ENCODE peak calls at places on chromosome 19, in five cellular contexts. E is H1, V is H9, W is mesenchymal stem cell, H is trophoblast cell. D is an unnamed sample. For H3K27me3, the result is how much of the 10 kb centered on the place peaks cover.

GRCh38 chr19:3691372-3691716 is 8.9 kb downstream of the PIP5K1C start:
- DNase-seq in W (no peak), H (no peak), V (no peak), E (no peak), D (no peak)

GRCh38 chr19:6221220-6221877 is 58.4 kb downstream of the MLLT1 start:
- DNase-seq in E (no peak), H (no peak), W (no peak), V (no peak), D (no peak)

GRCh38 chr19:47406711-47407416 is 12.5 kb downstream of the MEIS3 start:
- DNase-seq in W (no peak), H (peak), V (peak), E (peak), D (peak)

GRCh38 chr19:42191855-42192254 is 25.6 kb downstream of the DEDD2 start:
- DNase-seq in H (peak), V (no peak), W (peak), E (no peak), D (no peak)

GRCh38 chr19:19775891-19776205 is 42.9 kb upstream of the ZNF14 start:
- DNase-seq in E (no peak), V (no peak), W (no peak), H (no peak), D (no peak)

GRCh38 chr19:6343462-6343861 is 10.1 kb upstream of the ACER1 start:
- DNase-seq in E (no peak), V (no peak), H (no peak), W (no peak), D (no peak)

GRCh38 chr19:33624586-33625153 is 2.9 kb downstream of the CHST8 start:
- DNase-seq in W (no peak), V (no peak), H (no peak), E (no peak), D (no peak)

GRCh38 chr19:18387395-18387794 is 1.4 kb downstream of the GDF15 start:
- DNase-seq in H (no peak), E (no peak), V (no peak), W (peak), D (no peak)

GRCh38 chr19:51329411-51329810 is 12.5 kb downstream of the VSIG10L start:
- DNase-seq in V (no peak), W (no peak), E (no peak), H (no peak), D (no peak)

GRCh38 chr19:48403606-48404005 is 10.1 kb downstream of the GRIN2D start:
- DNase-seq in H (peak), W (peak), V (peak), E (peak), D (no peak)

GRCh38 chr19:15788594-15789270 is 1.3 kb downstream of the OR10H5 start:
- DNase-seq in E (no peak), V (no peak), H (no peak), W (no peak), D (no peak)

GRCh38 chr19:9865732-9866627 is 30.9 kb downstream of the PIN1 start:
- DNase-seq in W (no peak), H (no peak), E (no peak), V (no peak), D (no peak)

GRCh38 chr19:36605101-36605838 is at the start of gene ZNF382:
- DNase-seq in W (peak), H (peak), V (peak), E (peak), D (peak)

GRCh38 chr19:16442386-16443276 is 29.1 kb downstream of the EPS15L1 start:
- DNase-seq in W (no peak), E (no peak), V (no peak), H (no peak), D (no peak)

GRCh38 chr19:18254546-18255500 is 19.4 kb downstream of the IQCN start:
- DNase-seq in V (peak), W (no peak), E (peak), H (peak), D (no peak)

GRCh38 chr19:2552859-2553258 is 76.9 kb downstream of the GADD45B start:
- DNase-seq in E (no peak), H (peak), V (no peak), W (peak), D (no peak)

GRCh38 chr19:12995596-12996541 is 594 bp downstream of the NFIX start:
- DNase-seq in W (peak), E (no peak), H (no peak), V (no peak), D (no peak)

GRCh38 chr19:56258272-56258671 is 14.3 kb upstream of the EDDM13 start:
- DNase-seq in V (no peak), W (no peak), E (no peak), H (no peak), D (no peak)

GRCh38 chr19:34241513-34242337 is 12.6 kb upstream of the GARRE1 start:
- DNase-seq in V (peak), H (peak), E (peak), W (no peak), D (no peak)

GRCh38 chr19:34220472-34221063 is 33.8 kb upstream of the GARRE1 start:
- DNase-seq in H (peak), E (peak), V (peak), W (peak), D (peak)

GRCh38 chr19:38284422-38284821 is 19.6 kb upstream of the C19orf33 start:
- DNase-seq in E (no peak), W (no peak), V (no peak), H (no peak), D (no peak)

GRCh38 chr19:6536138-6536671 is 5.4 kb downstream of the TNFSF9 start:
- DNase-seq in H (peak), E (peak), V (peak), W (peak), D (no peak)

GRCh38 chr19:42246143-42246868 is 3.9 kb upstream of the GSK3A start:
- DNase-seq in W (peak), E (peak), H (peak), V (peak), D (no peak)

GRCh38 chr19:41871573-41872383 is 5.3 kb upstream of the CD79A start:
- DNase-seq in E (no peak), V (no peak), H (no peak), W (peak), D (no peak)

GRCh38 chr19:50003254-50003788 is 21.9 kb downstream of the VRK3 start:
- DNase-seq in V (no peak), W (no peak), H (no peak), E (no peak), D (no peak)

GRCh38 chr19:50007170-50007569 is 18.0 kb downstream of the VRK3 start:
- DNase-seq in V (no peak), W (no peak), E (no peak), H (no peak), D (no peak)

GRCh38 chr19:50007947-50008346 is 17.2 kb downstream of the VRK3 start:
- DNase-seq in W (no peak), H (no peak), E (no peak), V (no peak), D (no peak)

GRCh38 chr19:50003810-50004419 is 21.3 kb downstream of the VRK3 start:
- DNase-seq in V (no peak), E (no peak), W (peak), H (peak), D (no peak)

DNA sequence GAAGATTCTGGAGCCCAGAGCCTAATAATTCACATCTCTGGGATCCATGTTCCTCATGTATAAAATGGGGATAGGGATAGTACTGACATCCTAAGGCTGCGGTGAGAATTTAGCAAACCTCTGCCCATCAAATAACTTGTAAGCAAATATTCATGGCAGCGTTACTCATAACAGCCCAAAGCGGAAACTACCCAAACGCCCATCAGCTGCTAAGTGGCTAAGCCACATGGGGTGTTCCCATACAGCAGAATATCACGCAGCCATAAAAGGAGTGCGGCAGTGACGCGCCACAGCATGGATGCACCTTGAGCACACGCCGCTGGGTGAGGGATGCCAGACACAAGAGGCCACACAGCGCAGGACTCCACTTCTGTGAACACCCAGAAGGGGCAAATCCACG is 19.7 kb downstream of the VRK3 start:
- DNase-seq in H (no peak), W (no peak), E (no peak), V (no peak), D (no peak)
- H2AK5ac ChIP-seq in H (no peak), W (no peak), E (no peak), V (no peak), D (no peak)

GRCh38 chr19:11013771-11014170 is 52.9 kb downstream of the SMARCA4 start:
- DNase-seq in V (no peak), W (no peak), H (no peak), E (no peak), D (no peak)

GRCh38 chr19:11012507-11012906 is 51.7 kb downstream of the SMARCA4 start:
- DNase-seq in E (no peak), W (no peak), V (no peak), H (no peak), D (no peak)

GRCh38 chr19:11017275-11018035 is 56.6 kb downstream of the SMARCA4 start:
- DNase-seq in H (peak), V (no peak), W (no peak), E (no peak), D (no peak)

GRCh38 chr19:11016591-11016990 is 55.8 kb downstream of the SMARCA4 start:
- DNase-seq in H (no peak), E (no peak), V (no peak), W (no peak), D (no peak)

GRCh38 chr19:11014403-11014911 is 53.6 kb downstream of the SMARCA4 start:
- DNase-seq in V (peak), H (no peak), W (no peak), E (no peak), D (no peak)
- H2BK12ac ChIP-seq in V (no peak), H (no peak), W (no peak), E (no peak), D (no peak)

GRCh38 chr19:31308781-31309180 is 40.5 kb downstream of the TSHZ3 start:
- DNase-seq in W (no peak), V (no peak), H (no peak), E (no peak), D (no peak)
- H3K27me3 ChIP-seq in W (under half), V (under half), H (under half), E (under half), D (under half)

DNA sequence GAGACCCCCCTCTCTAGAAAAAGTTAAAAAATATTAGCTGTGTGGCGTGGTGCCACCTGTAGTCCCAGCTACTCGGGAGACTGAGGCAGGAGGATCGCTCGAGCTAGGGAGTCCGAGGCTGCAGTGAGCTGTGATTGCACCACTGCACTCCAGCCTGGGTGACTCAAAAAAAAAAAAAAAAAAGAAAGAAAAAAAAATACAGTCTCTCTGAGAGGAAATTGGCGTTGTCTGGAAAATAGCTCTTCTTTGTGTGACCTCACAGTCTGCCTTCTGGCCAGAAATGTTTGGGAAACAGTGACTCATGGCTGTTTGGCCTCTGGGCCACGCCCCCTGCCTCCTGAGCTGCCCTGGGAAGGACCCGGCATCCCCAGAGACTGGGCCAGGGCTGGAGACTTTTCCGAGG is 10.7 kb downstream of the MARCHF2 start:
- DNase-seq in E (no peak), W (peak), V (peak), H (peak), D (peak)
- H2AK5ac ChIP-seq in E (no peak), W (no peak), V (no peak), H (no peak), D (no peak)

GRCh38 chr19:1139126-1139525 is 34.9 kb downstream of the SBNO2 start:
- DNase-seq in E (no peak), V (no peak), W (no peak), H (no peak), D (no peak)
- H2BK12ac ChIP-seq in E (no peak), V (no peak), W (no peak), H (no peak), D (no peak)

DNA sequence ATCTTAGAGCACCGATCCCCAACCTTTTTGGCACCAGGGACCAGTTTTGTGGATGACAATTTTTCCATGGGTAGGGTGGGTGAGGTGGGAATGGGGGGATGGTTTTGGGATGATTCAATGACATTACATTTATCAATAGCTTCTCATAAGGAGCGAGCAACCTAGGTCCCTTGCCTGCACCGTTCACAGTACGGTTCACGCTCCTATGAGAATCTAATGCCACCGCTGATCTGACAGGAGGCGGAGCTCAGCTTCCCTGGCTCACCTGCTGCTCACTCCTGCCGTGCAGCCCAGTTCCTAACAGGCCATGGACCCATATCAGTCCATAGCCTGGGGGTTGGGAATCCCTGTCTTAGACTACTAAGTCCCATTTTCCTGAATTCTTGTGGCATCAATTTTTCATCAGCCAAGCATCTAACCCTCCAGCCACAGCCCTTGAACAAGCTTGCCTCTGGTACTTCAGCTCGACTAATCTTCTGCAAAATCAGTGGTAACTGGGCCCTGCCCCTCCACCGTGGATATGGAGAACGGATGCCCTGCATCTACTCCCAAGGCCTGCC is 37.0 kb upstream of the MAP3K10 start:
- DNase-seq in E (no peak), W (no peak), V (no peak), H (peak), D (no peak)
- H3K27me3 ChIP-seq in E (under half), W (under half), V (under half), H (under half), D (under half)

DNA sequence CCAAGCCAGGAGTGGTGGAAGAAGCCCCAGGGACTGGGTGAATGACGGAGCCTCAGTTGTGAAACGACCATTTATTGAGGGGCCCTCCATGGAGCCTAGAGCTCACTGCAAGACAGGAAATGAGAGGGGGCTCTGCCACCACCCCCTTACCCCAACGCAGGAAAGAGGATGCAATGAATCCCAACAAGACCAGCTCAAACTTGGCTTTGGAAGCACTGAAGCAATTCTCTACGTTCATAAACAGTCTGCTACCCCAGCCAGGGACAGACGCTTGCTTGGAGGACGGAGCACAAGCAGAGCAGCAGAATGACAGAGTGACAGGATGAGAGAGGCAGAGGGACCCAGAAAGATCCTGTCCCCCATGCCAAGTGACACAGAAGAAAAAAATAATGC is 1.0 kb downstream of the PRKACA start:
- DNase-seq in W (no peak), H (no peak), V (no peak), E (no peak), D (no peak)
- H2AK5ac ChIP-seq in W (no peak), H (no peak), V (no peak), E (no peak), D (no peak)

DNA sequence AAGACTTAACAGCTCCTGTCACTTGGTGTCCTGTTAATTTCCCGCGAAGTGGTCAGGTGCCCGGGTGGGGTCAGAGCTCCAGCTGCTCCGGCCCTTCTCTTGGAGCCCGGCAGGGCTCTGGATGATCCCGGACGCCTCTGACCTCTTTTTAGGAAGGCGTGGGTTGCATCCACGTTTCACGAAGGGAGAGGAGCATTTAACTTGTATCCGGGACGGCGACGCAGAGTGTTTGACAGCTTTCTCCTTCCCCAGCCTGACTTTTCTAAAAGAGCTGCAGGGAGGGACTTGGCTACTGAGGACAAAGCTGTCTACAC is 656 bp downstream of the ZNF155 start:
- DNase-seq in W (no peak), V (no peak), H (no peak), E (no peak), D (no peak)
- H2BK12ac ChIP-seq in W (no peak), V (no peak), H (no peak), E (no peak), D (no peak)

DNA sequence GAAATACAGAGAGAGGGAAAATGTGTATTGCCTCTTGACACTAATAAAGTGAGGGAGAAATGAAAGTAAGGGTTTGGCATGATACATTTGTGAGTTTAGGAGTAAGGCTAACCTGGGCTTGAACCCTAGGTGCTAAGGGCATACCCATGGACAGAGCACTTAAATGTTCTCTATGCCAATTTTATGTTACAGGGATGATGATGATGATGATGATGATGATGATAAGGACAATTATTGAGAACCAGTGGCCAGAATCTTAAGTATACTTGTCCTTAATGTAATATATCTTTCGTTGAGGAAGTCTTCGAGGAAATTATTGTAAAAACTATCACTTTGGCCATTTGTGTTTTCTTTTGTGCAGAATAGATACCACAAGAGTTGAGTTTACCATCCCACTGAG is 33.2 kb downstream of the DPY19L3 start:
- DNase-seq in H (no peak), W (no peak), E (no peak), V (no peak), D (no peak)
- H3K27me3 ChIP-seq in H (under half), W (under half), E (under half), V (under half), D (under half)

DNA sequence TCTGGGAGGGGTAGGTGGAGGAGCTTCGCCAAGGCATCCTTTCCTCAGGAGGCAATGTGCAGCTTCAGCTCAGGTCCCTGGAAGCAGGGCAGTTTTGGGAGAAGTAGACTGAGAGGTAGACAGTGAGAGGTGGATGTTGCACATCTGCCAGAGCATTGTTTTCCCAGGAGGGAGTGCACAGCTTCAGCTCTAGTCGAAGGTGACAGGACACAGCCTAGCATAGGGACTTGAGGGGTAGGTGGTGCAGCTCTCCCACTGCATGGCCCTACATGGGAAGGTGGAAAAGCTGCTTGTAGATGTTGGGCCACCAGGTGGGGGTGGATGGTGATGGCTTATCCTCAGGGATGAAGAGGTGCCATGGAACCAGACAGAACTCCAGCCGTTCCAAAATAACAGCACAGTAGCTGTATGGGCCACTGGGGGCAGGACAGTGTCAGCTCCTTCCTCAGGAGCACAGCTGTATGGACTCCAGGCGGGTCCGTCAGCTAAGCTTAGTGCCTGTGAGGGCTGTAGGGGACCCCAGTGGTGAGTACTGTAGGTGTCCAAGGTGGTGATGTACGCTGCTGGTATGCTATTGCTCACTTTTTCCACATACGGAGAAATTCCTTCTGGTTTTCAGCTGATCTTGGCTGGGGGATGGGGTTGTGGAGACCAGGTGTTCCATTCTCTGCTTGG is 17.4 kb upstream of the ZNF543 start:
- DNase-seq in E (no peak), H (peak), V (no peak), W (peak), D (no peak)
- H2AK5ac ChIP-seq in E (no peak), H (no peak), V (no peak), W (peak), D (no peak)